ENCODE peak calls at places on chromosomes 6 and 20, in four cellular contexts. L, P, K and V are unnamed samples.

GRCh38 chr6:108578595-108579038 is 17.9 kb downstream of the FOXO3 start:
- DNase-seq in L (no peak), P (peak), K (no peak), V (peak)

GRCh38 chr6:167056370-167056769 is 57.2 kb downstream of the CEP43 start:
- DNase-seq in L (no peak), P (peak), K (no peak), V (peak)

GRCh38 chr6:144564202-144564601 is 279.1 kb downstream of the UTRN start:
- DNase-seq in L (no peak), P (peak), K (no peak), V (no peak)

GRCh38 chr20:56257604-56258003 is 9.1 kb downstream of the MC3R start:
- DNase-seq in L (no peak), P (no peak), K (no peak), V (no peak)

GRCh38 chr20:43490038-43490437 is 17.5 kb upstream of the L3MBTL1 start:
- DNase-seq in L (no peak), P (no peak), K (no peak), V (no peak)

GRCh38 chr20:29472606-29473005 is 1784.9 kb upstream of the DEFB115 start:
- DNase-seq in L (no peak), P (no peak), K (no peak), V (no peak)

GRCh38 chr20:53165452-53165851 is 193.3 kb downstream of the TSHZ2 start:
- DNase-seq in L (no peak), P (no peak), K (no peak), V (no peak)

GRCh38 chr6:169722362-169723199 is 1.7 kb downstream of the PHF10 start:
- DNase-seq in L (no peak), P (peak), K (peak), V (peak)

GRCh38 chr6:33314943-33315752 is 1.3 kb upstream of the TAPBP start:
- DNase-seq in L (no peak), P (peak), K (no peak), V (no peak)